ENCODE peak calls at places on chromosomes 2 and 18, in six cellular contexts. Y, I, Z, X, G and W are unnamed samples.

GRCh38 chr2:64737547-64737946 is 83.8 kb upstream of the SERTAD2 start:
- DNase-seq in Y (no peak), G (no peak), Z (no peak), X (no peak), I (no peak), W (peak)

GRCh38 chr2:67295851-67296250 is 101.3 kb upstream of the ETAA1 start:
- DNase-seq in I (no peak), G (no peak), X (no peak), Y (no peak), Z (no peak), W (no peak)

GRCh38 chr2:54942373-54942772 is 107.9 kb downstream of the RTN4 start:
- DNase-seq in G (no peak), I (no peak), Y (no peak), X (no peak), Z (peak), W (no peak)

GRCh38 chr18:74896390-74896991 is 298.8 kb downstream of the ZNF407 start:
- DNase-seq in X (peak), I (no peak), G (peak), Z (peak), Y (peak), W (peak)

GRCh38 chr2:234251326-234252271 is 201.1 kb downstream of the SPP2 start:
- DNase-seq in Z (no peak), Y (no peak), I (no peak), X (no peak), G (no peak), W (no peak)

GRCh38 chr2:216082805-216083204 is 1.1 kb downstream of the TMEM169 start:
- DNase-seq in I (no peak), Z (peak), G (peak), X (peak), Y (peak), W (no peak)

GRCh38 chr2:195498839-195499490 is 158.1 kb upstream of the SLC39A10 start:
- DNase-seq in Z (no peak), Y (no peak), I (no peak), X (no peak), G (no peak), W (no peak)

GRCh38 chr2:12448846-12449480 is 267.8 kb upstream of the TRIB2 start:
- DNase-seq in G (no peak), Z (peak), X (no peak), I (no peak), Y (no peak), W (no peak)

GRCh38 chr18:43563780-43564179 is 286.5 kb upstream of the SYT4 start:
- DNase-seq in X (peak), Z (peak), G (peak), Y (no peak), I (no peak), W (peak)

GRCh38 chr2:191757256-191757655 is 79.3 kb downstream of the NABP1 start:
- DNase-seq in X (no peak), Y (no peak), I (no peak), G (no peak), Z (no peak), W (no peak)

GRCh38 chr2:191756753-191757152 is 78.8 kb downstream of the NABP1 start:
- DNase-seq in X (no peak), G (no peak), I (no peak), Z (no peak), Y (no peak), W (no peak)

GRCh38 chr2:191759200-191759507 is 81.2 kb downstream of the NABP1 start:
- DNase-seq in X (no peak), Z (no peak), Y (no peak), I (no peak), G (no peak), W (no peak)

GRCh38 chr2:191759650-191760049 is 81.7 kb downstream of the NABP1 start:
- DNase-seq in Y (no peak), Z (no peak), X (no peak), G (no peak), I (no peak), W (no peak)

DNA sequence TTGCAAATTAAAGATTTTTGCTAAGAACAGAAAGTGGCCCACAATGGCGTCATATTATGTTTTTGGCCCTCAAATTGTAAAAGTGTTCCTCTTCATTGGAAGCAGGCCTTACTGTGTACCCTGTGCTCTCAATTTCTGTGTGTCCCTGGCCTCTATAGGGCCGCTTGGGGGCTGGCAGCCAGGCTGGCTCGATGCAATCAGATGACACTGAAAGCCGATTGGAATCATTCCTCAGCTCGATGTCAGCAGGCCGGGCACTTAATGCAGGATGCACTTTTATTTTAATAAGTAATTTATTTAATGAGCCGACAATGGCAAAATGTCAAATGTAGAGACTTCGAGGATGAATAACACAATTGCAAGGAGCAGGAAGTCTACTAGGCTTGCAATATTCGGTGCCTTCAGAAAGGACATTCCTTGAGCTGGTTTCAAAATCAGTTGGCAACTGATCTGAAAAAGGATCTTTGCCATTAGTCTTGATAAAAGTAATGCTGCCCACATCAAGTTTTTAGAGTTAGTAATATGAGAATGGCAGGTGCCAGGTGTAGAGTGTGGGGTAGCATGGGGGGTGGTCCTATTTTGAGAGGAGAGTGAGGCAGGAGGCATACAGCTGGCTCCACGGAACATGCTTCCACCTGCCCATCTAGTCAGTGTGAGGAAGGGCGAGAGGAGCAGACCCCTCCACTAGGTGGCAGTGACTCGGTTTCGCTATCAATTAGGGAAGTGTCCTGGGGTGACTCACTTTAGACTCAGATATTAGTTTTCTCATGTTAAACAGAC is 80.7 kb downstream of the NABP1 start:
- DNase-seq in G (peak), Y (peak), I (no peak), Z (peak), X (peak), W (peak)
- TF ChIP-seq CTCF in G (peak), Y (peak), I (no peak), Z (peak), X (peak), W (peak)

DNA sequence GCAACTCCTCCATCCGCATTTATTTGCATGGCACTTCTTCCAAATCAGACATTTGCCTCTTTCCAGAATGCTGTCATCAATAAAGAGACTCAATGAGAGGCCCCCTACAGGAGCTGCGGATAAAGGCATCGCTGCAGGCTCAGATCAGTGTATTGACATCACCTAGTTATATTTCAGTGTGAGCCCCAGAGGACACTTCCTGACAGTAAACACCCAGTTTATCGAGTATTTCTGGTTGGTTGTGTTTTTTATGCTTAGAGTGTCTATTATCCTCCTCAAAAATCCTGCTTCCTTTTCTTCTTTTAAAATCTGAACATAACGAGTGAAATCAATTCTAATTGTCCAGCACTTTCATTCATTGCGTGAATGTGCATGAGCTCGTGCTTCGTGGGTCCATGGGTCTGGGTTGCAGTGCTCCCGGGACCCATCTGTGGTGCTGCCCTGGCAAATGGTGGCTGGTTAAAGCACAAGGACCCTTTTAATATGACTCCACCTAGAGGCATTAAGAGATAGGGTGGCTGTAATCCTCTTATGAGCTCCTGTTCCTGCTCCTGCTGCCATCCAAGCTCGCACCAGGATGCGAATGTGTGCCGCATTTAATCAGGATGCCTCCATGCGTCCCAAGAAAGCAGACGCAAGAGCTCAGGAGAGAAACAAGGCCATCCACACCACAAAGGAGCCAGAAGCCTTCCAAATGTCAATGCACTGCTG is 38.9 kb downstream of the NRP2 start:
- DNase-seq in Z (peak), I (no peak), Y (no peak), G (peak), X (peak), W (no peak)
- TF ChIP-seq CTCF in Z (peak), I (no peak), Y (peak), G (peak), X (peak), W (no peak)

DNA sequence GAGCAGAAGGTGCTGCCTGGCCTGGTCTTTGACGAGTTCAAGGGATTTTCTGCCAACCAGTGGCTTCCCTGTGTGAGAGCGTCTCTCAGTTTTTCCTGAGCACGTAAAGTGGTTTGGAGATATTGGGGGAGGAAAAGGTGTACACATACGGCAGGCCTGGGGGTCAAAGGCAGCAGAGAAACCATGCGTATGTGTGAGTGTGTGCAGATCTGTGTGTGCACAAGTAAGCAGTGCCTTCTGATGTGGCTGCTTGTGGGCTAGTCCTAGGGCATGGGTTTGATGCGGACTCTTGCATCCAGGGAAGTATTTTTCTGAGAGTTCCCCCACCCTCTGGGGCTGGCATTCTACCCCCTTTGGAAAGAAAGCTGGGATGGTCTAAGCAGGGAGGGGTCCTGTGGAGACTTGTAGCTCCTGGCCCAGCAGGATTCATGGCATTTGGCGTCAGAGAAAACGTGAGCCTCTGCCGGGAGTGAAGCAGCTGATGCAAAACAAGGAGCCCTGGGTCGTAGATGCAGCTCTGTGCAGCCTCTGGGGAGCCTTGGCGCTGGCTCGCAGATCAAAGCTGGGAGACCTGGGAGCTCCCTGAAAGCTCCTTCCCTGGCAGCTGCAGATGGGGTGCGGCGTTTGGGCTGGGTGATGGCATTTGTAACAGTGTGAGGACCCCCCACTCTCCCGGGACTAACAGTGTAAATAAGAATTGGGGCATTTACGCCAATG is 148.2 kb downstream of the KLHL29 start:
- DNase-seq in G (peak), Z (no peak), X (no peak), I (peak), Y (peak), W (no peak)
- TF ChIP-seq CTCF in G (no peak), Z (no peak), X (no peak), I (no peak), Y (no peak), W (no peak)

GRCh38 chr18:38167623-38168022 is 602.0 kb upstream of the CELF4 start:
- DNase-seq in Z (no peak), Y (no peak), X (no peak), I (no peak), G (no peak), W (no peak)
- TF ChIP-seq CTCF in Z (no peak), Y (no peak), X (no peak), I (no peak), G (no peak), W (no peak)

GRCh38 chr2:127283275-127283674 is 10.7 kb downstream of the ERCC3 start:
- DNase-seq in X (no peak), Z (no peak), Y (no peak), I (no peak), G (no peak), W (no peak)

GRCh38 chr2:127293386-127293757 is 572 bp downstream of the ERCC3 start:
- DNase-seq in G (peak), I (no peak), Z (no peak), X (no peak), Y (no peak), W (no peak)

GRCh38 chr2:127293758-127294562 is at the start of gene ERCC3:
- DNase-seq in X (peak), I (peak), Y (peak), Z (peak), G (peak), W (peak)

DNA sequence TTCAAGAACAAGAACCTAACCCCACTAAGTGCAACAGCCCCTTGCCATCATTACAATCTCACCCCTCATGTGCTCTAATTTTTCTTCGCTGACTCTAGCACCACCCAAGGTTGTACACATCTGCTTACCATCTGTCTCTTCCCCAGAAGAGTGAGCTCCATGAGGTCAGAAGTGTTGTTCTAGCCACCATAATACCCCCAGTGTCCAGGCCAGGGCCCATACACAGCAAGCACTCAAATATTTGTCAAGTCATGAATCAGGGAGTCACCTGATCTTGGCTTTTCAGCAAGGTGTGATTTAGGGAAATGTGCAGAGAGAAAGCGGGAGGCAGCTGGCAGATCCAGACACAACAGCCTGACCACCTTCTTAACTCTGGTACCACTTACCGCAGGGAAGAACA is 5.7 kb downstream of the ERCC3 start:
- DNase-seq in X (no peak), Y (no peak), I (no peak), Z (no peak), G (no peak), W (no peak)
- TF ChIP-seq CTCF in X (no peak), Y (no peak), I (no peak), Z (no peak), G (no peak), W (no peak)

DNA sequence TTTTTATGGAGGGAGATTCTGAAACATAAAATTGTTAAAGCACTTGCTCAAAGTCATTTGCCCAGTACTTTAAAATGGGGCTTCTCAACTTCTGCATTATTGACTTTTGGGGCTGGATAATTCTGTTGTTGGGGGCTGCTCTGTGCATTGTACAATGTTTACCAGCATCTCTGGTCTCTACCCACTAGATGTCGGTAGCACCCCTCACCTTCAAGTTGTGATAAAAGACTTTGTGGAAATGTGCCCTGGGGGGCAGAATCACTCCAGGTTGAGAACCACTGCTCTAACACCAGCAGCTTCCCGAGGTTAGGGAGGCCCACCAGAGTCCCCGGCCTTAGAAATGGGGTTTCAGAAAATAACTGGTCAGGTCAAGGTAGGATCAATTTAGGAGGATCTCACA is 26.8 kb upstream of the CUL3 start:
- DNase-seq in X (peak), G (no peak), I (no peak), Y (no peak), Z (no peak), W (no peak)
- TF ChIP-seq CTCF in X (peak), G (peak), I (no peak), Y (no peak), Z (no peak), W (no peak)

GRCh38 chr2:102159295-102159694 is 16.7 kb downstream of the IL1R1 start:
- DNase-seq in I (no peak), X (no peak), G (no peak), Z (peak), Y (no peak), W (no peak)
- TF ChIP-seq CTCF in I (no peak), X (no peak), G (peak), Z (no peak), Y (no peak), W (no peak)

DNA sequence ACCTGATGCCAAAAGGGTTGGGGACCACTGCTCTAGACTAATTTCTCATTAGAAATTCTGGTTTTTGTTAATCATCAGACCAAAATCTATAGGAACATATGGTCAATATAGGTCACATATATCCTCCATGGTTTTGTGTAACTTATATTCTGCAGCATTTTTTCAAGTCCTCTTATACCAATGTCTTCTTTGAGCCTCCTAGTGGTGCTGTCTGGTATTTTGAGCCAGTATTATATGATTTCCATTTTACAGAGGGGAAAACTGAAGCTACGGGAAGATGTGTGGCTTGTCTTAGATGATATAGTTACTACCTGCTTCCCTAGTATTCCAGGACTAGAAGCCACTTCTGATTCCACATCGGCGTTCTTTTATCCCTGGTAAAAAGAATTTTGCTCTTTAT is 13.8 kb downstream of the MAPK4 start:
- DNase-seq in Z (peak), X (peak), Y (no peak), I (no peak), G (no peak), W (no peak)
- TF ChIP-seq CTCF in Z (peak), X (peak), Y (no peak), I (no peak), G (peak), W (no peak)

DNA sequence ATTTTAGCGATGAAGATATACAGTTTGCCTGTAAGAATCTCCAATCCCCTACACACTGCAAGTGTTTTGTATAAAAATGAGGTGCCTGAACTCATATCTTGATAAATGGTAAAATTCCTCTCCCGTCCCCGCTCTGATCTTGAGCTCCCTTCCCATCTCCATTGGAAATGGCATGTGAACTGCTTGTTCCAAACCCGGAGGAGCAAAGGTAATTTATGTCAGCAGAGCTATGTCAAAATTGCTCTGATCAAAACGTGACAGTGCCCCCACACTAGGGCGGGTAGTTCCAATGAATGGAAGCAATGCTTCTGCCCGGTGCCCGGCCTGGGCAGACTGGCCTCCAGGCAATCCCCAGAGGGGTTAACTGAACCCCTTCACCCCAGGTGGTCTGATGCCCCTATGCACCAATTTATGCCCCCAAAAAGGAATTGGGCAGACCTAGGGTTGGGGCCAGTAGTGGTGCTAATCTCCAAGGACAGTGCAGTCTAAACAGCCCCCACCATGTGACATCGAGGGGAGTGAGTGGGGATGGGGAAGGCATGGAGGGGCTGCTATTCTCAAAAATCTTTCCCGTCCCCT is 3.6 kb upstream of the GMPPA start:
- DNase-seq in I (no peak), Z (no peak), G (no peak), Y (no peak), X (no peak), W (no peak)
- TF ChIP-seq CTCF in I (no peak), Z (no peak), G (no peak), Y (no peak), X (no peak), W (no peak)

GRCh38 chr2:9813312-9814128 is 29.8 kb upstream of the TAF1B start:
- DNase-seq in X (peak), Y (peak), Z (peak), G (peak), I (peak), W (peak)
- TF ChIP-seq CTCF in X (peak), Y (peak), Z (peak), G (peak), I (peak), W (peak)